ENCODE peak calls at places on chromosome 4, in nine cellular contexts. K is stomach, P is SK-N-SH, G is transverse colon, A is upper lobe of left lung, W is GM12878, S is ovary, E is suprapubic skin, Z is H1. D is an unnamed sample. For H3K36me3, the result is how much of the 10 kb centered on the place peaks cover.

GRCh38 chr4:123163501-123163900 is 233.1 kb upstream of the SPRY1 start:
- DNase-seq in K (no peak), P (no peak), G (no peak), A (no peak), W (no peak), S (no peak), E (no peak), Z (no peak), D (no peak)

GRCh38 chr4:94595880-94596483 is 144.2 kb downstream of the PDLIM5 start:
- DNase-seq in K (no peak), P (peak), G (no peak), A (no peak), W (peak), S (no peak), E (no peak), Z (no peak), D (no peak)

GRCh38 chr4:73662709-73663546 is 42.7 kb upstream of the RASSF6 start:
- DNase-seq in K (no peak), P (no peak), G (no peak), A (no peak), W (no peak), S (no peak), E (no peak), Z (no peak), D (no peak)

GRCh38 chr4:110978761-110979160 is 355.9 kb upstream of the PITX2 start:
- DNase-seq in K (no peak), P (no peak), G (no peak), A (no peak), W (no peak), S (no peak), E (no peak), Z (no peak), D (no peak)

GRCh38 chr4:98117363-98117762 is 25.9 kb downstream of the STPG2 start:
- DNase-seq in K (no peak), P (no peak), G (no peak), A (no peak), W (no peak), S (no peak), E (no peak), Z (no peak), D (no peak)

GRCh38 chr4:143335979-143336827 is 473 bp upstream of the GAB1 start:
- DNase-seq in K (peak), P (peak), G (peak), A (peak), W (no peak), S (peak), E (peak), Z (peak), D (peak)

GRCh38 chr4:123469245-123469644 is 72.7 kb downstream of the SPRY1 start:
- DNase-seq in K (no peak), P (no peak), G (no peak), A (no peak), W (no peak), S (no peak), E (no peak), Z (no peak), D (no peak)

GRCh38 chr4:81651500-81651899 is 179.8 kb upstream of the RASGEF1B start:
- DNase-seq in K (no peak), P (no peak), G (no peak), A (no peak), W (no peak), S (no peak), E (no peak), Z (no peak), D (no peak)

GRCh38 chr4:94714761-94715160 is 43.0 kb upstream of the BMPR1B start:
- DNase-seq in K (no peak), P (no peak), G (no peak), A (no peak), W (no peak), S (no peak), E (no peak), Z (no peak), D (no peak)

GRCh38 chr4:123750044-123750443 is 353.4 kb downstream of the SPRY1 start:
- DNase-seq in K (no peak), P (no peak), G (no peak), A (no peak), W (no peak), S (no peak), E (no peak), Z (no peak), D (no peak)

GRCh38 chr4:38091636-38092035 is 131.4 kb downstream of the PTTG2 start:
- DNase-seq in K (no peak), P (no peak), G (no peak), A (no peak), W (no peak), S (no peak), E (no peak), Z (no peak), D (no peak)

GRCh38 chr4:138039010-138039409 is 203.1 kb downstream of the SLC7A11 start:
- DNase-seq in K (no peak), P (no peak), G (no peak), A (no peak), W (no peak), S (no peak), E (no peak), Z (no peak), D (no peak)

GRCh38 chr4:132330994-132331393 is 818.1 kb upstream of the PCDH10 start:
- DNase-seq in K (no peak), P (no peak), G (no peak), A (no peak), W (no peak), S (no peak), E (no peak), Z (no peak), D (no peak)

GRCh38 chr4:29540439-29541102 is 1179.6 kb upstream of the PCDH7 start:
- DNase-seq in K (no peak), P (no peak), G (no peak), A (no peak), W (no peak), S (no peak), E (no peak), Z (no peak), D (no peak)

DNA sequence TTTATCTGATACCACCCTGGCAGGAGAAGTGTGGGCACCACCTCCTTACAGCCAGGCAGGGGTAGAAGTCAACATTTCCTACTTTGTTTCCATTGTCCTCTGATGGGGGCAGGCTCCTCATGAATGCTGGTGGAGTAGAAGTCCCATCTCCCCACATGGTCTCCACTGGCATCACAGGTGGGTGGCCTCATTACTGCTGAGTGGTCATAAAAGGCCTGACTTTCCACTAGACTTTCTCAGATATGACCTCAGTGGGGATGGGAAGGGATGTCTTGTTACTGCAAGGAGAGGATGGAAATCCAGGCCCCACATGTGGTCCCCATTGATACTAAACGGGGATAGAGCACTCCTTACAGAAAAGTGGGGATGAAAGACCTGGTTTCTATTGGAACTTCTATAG is 18.6 kb upstream of the BMP2K start:
- DNase-seq in K (no peak), P (no peak), G (no peak), A (no peak), W (no peak), S (no peak), E (no peak), Z (no peak), D (no peak)
- H3K4me3 ChIP-seq in K (no peak), P (no peak), G (no peak), A (no peak), W (no peak), S (no peak), E (no peak), Z (no peak), D (no peak)

DNA sequence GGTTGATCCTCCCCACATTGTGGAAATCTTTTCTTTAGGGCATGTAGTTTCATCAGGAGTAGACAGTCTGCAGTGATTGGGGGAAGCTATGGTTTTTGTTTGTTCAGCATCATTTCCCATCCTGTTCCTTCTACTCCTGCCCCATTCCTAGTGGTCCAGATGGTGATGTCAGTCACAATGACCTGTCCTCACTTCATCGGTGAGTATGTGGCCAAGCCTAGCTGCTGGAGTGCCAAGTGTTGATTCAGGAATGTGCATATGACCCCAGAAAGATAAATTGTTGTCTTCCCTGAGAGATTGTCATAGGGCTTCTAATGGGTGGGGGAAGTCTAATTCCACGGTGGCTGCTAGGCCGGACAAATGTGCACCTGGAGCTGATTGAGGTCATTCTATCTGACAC is 130.6 kb upstream of the FAT1 start:
- DNase-seq in K (no peak), P (no peak), G (no peak), A (no peak), W (no peak), S (no peak), E (no peak), Z (no peak), D (no peak)
- H3K36me3 ChIP-seq in K (under half), P (under half), G (under half), A (under half), W (under half), S (under half), E (under half), Z (under half), D (under half)

DNA sequence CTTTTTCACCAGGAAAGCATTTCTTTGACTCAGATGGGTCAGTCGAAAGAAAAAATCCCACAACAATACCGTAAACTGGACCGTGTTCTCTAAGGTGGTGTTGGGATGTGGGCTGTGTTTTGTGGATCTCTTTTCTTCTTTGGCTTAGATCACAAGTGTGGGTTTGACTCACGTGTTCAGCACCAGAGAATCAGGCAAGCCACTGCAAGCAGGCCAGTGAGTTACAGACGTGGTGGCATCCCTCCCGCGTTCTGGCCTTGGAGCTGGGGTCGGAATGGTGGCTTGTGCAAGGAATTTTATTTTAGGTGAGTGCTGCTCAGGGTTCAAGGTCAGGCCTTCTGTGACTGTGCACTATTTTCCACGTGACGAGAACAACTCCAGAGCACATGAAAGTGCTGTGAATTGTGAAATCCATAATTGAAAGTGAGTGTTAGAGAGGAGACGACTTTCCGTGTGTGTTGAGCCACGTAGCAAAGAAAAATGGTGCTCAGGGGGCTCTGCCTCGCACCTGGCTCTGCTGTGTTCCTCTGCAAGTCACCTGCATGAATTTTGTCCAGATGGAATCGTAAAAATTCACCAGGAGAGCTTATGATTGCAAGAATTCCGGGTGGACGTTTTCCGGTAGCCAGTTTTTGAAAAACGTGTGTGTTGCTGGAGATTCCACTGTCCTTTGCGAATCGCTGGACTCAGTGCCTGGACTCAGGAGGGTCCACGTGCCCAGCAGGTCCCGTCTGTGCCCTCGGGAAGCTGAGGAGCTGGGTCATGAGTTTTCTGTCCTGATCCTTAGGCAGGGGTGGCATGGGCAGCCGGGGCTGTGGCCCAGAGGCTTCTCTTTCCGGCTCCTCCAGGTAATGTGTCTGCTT is 33.6 kb upstream of the HGFAC start:
- DNase-seq in K (no peak), P (no peak), G (no peak), A (no peak), W (no peak), S (peak), E (peak), Z (no peak), D (no peak)
- TF ChIP-seq EP300 in K (no peak), P (no peak), G (no peak), A (no peak), W (no peak), S (no peak), E (no peak), Z (no peak), D (no peak)

DNA sequence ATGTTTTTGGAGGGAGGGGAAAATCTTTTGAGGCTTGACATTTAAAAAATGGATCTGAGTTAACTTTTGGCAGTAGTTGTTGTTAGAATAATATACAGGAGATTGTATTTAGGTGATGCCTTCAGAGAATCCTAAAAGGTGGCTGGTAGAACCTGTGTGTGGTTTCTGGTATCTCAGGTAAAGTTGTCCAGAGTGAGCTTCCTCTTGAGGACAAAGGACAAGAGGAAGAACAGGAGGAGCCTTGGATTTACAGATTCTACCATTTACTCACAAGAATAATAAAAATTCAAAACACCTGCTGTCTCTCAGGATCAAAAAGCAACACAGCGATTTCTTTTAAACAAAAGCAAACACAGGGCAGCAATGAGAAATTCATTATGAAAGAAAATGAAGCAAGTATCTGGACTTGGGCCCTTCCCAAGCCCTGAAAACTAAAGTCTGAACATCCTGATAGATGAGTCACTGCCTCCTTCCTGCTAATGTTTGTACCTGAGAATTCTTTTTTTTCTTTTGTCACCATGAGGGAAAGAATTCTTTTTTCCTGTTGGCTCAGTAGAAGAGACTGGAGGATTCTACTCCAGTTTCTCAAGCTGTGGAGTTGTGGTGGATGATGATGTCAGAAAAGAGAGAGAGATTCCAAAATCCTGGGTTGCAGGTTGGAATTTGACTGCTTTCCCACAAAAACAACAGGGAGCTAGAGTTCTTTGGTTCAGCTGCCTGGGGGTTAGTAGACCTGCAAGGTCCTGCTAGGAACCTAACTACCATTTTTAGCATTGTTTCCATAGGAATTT is 31.5 kb upstream of the RAPGEF2 start:
- DNase-seq in K (no peak), P (no peak), G (no peak), A (no peak), W (no peak), S (no peak), E (no peak), Z (no peak), D (no peak)
- H3K4me3 ChIP-seq in K (no peak), P (no peak), G (no peak), A (no peak), W (no peak), S (no peak), E (no peak), Z (no peak), D (no peak)

GRCh38 chr4:184803133-184803532 is 22.6 kb downstream of the ACSL1 start:
- DNase-seq in K (no peak), P (no peak), G (no peak), A (peak), W (no peak), S (no peak), E (no peak), Z (no peak), D (no peak)

GRCh38 chr4:184804621-184805020 is 21.1 kb downstream of the ACSL1 start:
- DNase-seq in K (no peak), P (no peak), G (no peak), A (no peak), W (no peak), S (no peak), E (no peak), Z (no peak), D (no peak)

GRCh38 chr4:184801781-184802180 is 24.0 kb downstream of the ACSL1 start:
- DNase-seq in K (no peak), P (no peak), G (no peak), A (peak), W (no peak), S (no peak), E (no peak), Z (no peak), D (no peak)

GRCh38 chr4:184803884-184804283 is 21.9 kb downstream of the ACSL1 start:
- DNase-seq in K (no peak), P (no peak), G (no peak), A (peak), W (no peak), S (no peak), E (no peak), Z (no peak), D (no peak)

GRCh38 chr4:184802203-184803015 is 23.4 kb downstream of the ACSL1 start:
- DNase-seq in K (no peak), P (no peak), G (no peak), A (peak), W (no peak), S (no peak), E (no peak), Z (no peak), D (no peak)
- H3K36me3 ChIP-seq in K (under half), P (under half), G (under half), A (under half), W (under half), S (under half), E (under half), Z (under half), D (under half)

DNA sequence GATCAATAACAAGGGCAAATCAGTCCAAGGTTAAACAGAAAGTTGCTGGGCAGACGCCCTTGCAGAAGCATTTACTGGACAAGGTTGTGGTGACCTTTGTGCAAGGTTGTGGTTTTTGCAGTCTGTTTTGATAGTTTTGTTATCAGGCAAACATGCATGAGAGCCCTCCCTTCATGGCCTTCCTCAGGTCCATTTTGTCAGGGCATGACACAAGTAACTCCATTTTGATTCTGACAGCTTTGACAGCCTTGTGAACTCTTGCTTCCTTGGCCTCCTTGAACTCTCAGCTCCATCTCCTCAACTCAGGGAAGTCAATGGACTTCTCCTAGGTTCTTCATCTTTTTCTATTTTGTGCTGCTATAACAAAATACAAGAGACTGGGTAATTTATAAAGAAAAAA is 97.7 kb downstream of the CEP44 start:
- DNase-seq in K (no peak), P (no peak), G (no peak), A (no peak), W (no peak), S (no peak), E (no peak), Z (no peak), D (no peak)
- TF ChIP-seq EP300 in K (no peak), P (no peak), G (no peak), A (no peak), W (no peak), S (no peak), E (no peak), Z (no peak), D (no peak)

GRCh38 chr4:173403051-173403450 is 4.1 kb upstream of the SCRG1 start:
- DNase-seq in K (no peak), P (no peak), G (no peak), A (no peak), W (no peak), S (no peak), E (no peak), Z (no peak), D (no peak)

GRCh38 chr4:173391691-173392090 is 7.2 kb downstream of the SCRG1 start:
- DNase-seq in K (no peak), P (no peak), G (no peak), A (no peak), W (no peak), S (no peak), E (no peak), Z (no peak), D (no peak)

GRCh38 chr4:173399016-173399415 is at the start of gene SCRG1:
- DNase-seq in K (no peak), P (no peak), G (no peak), A (no peak), W (no peak), S (no peak), E (no peak), Z (no peak), D (no peak)

GRCh38 chr4:173398251-173398650 is 665 bp downstream of the SCRG1 start:
- DNase-seq in K (no peak), P (no peak), G (no peak), A (no peak), W (no peak), S (no peak), E (no peak), Z (no peak), D (no peak)

DNA sequence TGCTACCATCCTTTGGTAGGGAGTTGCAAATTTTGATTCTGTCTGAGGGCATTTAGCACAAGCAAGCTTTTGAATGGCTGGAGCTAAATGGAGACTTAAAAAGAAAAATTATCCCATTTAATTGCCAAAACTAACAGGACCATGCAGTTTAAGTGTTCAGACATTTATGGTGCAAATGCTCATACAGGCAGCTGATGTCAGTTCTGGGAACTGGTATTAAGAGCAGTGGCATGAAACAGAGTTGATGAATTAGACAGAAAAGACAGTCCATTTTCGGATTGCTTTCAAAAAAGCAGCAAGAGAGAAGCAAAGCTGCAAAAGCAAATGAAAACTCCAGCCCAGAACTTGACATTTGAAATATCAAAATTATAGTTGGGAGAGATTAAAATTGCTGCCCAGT is 1.3 kb downstream of the SCRG1 start:
- DNase-seq in K (no peak), P (no peak), G (no peak), A (no peak), W (no peak), S (no peak), E (no peak), Z (no peak), D (no peak)
- H3K4me3 ChIP-seq in K (no peak), P (peak), G (no peak), A (no peak), W (no peak), S (no peak), E (no peak), Z (no peak), D (no peak)

GRCh38 chr4:183255487-183255886 is 64.6 kb downstream of the CLDN22 start:
- DNase-seq in K (no peak), P (no peak), G (no peak), A (no peak), W (no peak), S (no peak), E (no peak), Z (no peak), D (no peak)
- H3K36me3 ChIP-seq in K (under half), P (under half), G (under half), A (under half), W (under half), S (under half), E (under half), Z (under half), D (under half)

DNA sequence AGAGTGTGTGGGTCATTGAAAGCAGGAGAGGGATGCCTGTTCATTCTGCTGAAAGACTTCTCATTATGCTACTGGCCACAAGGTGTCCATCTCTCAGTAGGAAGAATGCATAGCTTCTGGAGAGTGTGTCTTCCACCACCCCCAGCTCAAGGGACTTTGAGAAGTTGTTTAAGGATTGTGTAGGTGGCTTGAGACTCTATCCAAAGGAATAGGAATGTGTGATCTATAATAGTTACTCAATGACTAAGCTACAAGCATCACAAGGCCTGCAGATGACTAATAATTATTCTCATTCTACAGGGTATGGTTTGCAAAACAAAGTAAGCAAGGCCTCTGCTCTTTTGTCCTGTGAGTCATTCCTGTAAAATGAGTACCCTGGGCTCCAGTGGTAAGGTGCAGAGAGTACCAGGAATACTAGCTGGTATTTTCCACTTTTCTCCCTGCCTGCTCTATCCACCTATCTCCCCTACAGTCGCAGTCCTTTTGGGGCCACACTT is 279.8 kb upstream of the BOD1L1 start:
- DNase-seq in K (no peak), P (no peak), G (no peak), A (no peak), W (no peak), S (no peak), E (no peak), Z (no peak), D (no peak)
- TF ChIP-seq EP300 in K (no peak), P (peak), G (no peak), A (no peak), W (no peak), S (no peak), E (no peak), Z (no peak), D (no peak)

D was measured in tibial nerve.